ENCODE peak calls at places on chromosomes 3 and 15, in four cellular contexts. One of them, this sample, is unnamed.

GRCh38 chr3:84877092-84877491 is 81.7 kb upstream of the CADM2 start:
- DNase-seq in NCI-H1417: no peak
- DNase-seq in caudate nucleus: no peak
- DNase-seq in activated CD4-positive, alpha-beta T cell treated with anti-CD3 and anti-CD28 coated beads, Interleukin-2, amount 50 U/mL, for 1 hour: no peak
- DNase-seq in this sample: no peak

GRCh38 chr3:82030932-82031331 is 269.5 kb upstream of the GBE1 start:
- DNase-seq in NCI-H1417: no peak
- DNase-seq in caudate nucleus: no peak
- DNase-seq in activated CD4-positive, alpha-beta T cell treated with anti-CD3 and anti-CD28 coated beads, Interleukin-2, amount 50 U/mL, for 1 hour: no peak
- DNase-seq in this sample: peak

GRCh38 chr15:40470423-40471104 is at the start of gene CHST14:
- DNase-seq in NCI-H1417: peak
- DNase-seq in caudate nucleus: peak
- DNase-seq in activated CD4-positive, alpha-beta T cell treated with anti-CD3 and anti-CD28 coated beads, Interleukin-2, amount 50 U/mL, for 1 hour: peak
- DNase-seq in this sample: peak

GRCh38 chr15:62539236-62539635 is 374.2 kb upstream of the C2CD4B start:
- DNase-seq in NCI-H1417: no peak
- DNase-seq in caudate nucleus: no peak
- DNase-seq in activated CD4-positive, alpha-beta T cell treated with anti-CD3 and anti-CD28 coated beads, Interleukin-2, amount 50 U/mL, for 1 hour: no peak
- DNase-seq in this sample: no peak

GRCh38 chr15:41979493-41980266 is 7.3 kb upstream of the EHD4 start:
- DNase-seq in NCI-H1417: no peak
- DNase-seq in caudate nucleus: no peak
- DNase-seq in activated CD4-positive, alpha-beta T cell treated with anti-CD3 and anti-CD28 coated beads, Interleukin-2, amount 50 U/mL, for 1 hour: no peak
- DNase-seq in this sample: no peak

GRCh38 chr3:34268032-34268760 is 469.8 kb downstream of the PDCD6IP start:
- DNase-seq in NCI-H1417: no peak
- DNase-seq in caudate nucleus: no peak
- DNase-seq in activated CD4-positive, alpha-beta T cell treated with anti-CD3 and anti-CD28 coated beads, Interleukin-2, amount 50 U/mL, for 1 hour: no peak
- DNase-seq in this sample: peak

GRCh38 chr3:50445919-50446318 is 57.5 kb downstream of the CACNA2D2 start:
- DNase-seq in NCI-H1417: peak
- DNase-seq in caudate nucleus: no peak
- DNase-seq in activated CD4-positive, alpha-beta T cell treated with anti-CD3 and anti-CD28 coated beads, Interleukin-2, amount 50 U/mL, for 1 hour: no peak
- DNase-seq in this sample: no peak

GRCh38 chr3:68878322-68878721 is 54.0 kb downstream of the TAFA4 start:
- DNase-seq in NCI-H1417: peak
- DNase-seq in caudate nucleus: no peak
- DNase-seq in activated CD4-positive, alpha-beta T cell treated with anti-CD3 and anti-CD28 coated beads, Interleukin-2, amount 50 U/mL, for 1 hour: no peak
- DNase-seq in this sample: peak

GRCh38 chr3:126304704-126305103 is 52.5 kb downstream of the KLF15 start:
- DNase-seq in NCI-H1417: no peak
- DNase-seq in caudate nucleus: no peak
- DNase-seq in activated CD4-positive, alpha-beta T cell treated with anti-CD3 and anti-CD28 coated beads, Interleukin-2, amount 50 U/mL, for 1 hour: no peak
- DNase-seq in this sample: no peak

GRCh38 chr3:172103724-172104123 is 64.3 kb downstream of the FNDC3B start:
- DNase-seq in NCI-H1417: no peak
- DNase-seq in caudate nucleus: no peak
- DNase-seq in activated CD4-positive, alpha-beta T cell treated with anti-CD3 and anti-CD28 coated beads, Interleukin-2, amount 50 U/mL, for 1 hour: no peak
- DNase-seq in this sample: peak

GRCh38 chr3:196192036-196193001 is 18.9 kb downstream of the ZDHHC19 start:
- DNase-seq in NCI-H1417: no peak
- DNase-seq in caudate nucleus: peak
- DNase-seq in activated CD4-positive, alpha-beta T cell treated with anti-CD3 and anti-CD28 coated beads, Interleukin-2, amount 50 U/mL, for 1 hour: peak
- DNase-seq in this sample: no peak

GRCh38 chr15:51281368-51281967 is 56.9 kb downstream of the CYP19A1 start:
- DNase-seq in NCI-H1417: no peak
- DNase-seq in caudate nucleus: peak
- DNase-seq in activated CD4-positive, alpha-beta T cell treated with anti-CD3 and anti-CD28 coated beads, Interleukin-2, amount 50 U/mL, for 1 hour: no peak
- DNase-seq in this sample: peak

GRCh38 chr3:196335469-196335868 is 2.7 kb downstream of the TM4SF19 start:
- DNase-seq in NCI-H1417: no peak
- DNase-seq in caudate nucleus: no peak
- DNase-seq in activated CD4-positive, alpha-beta T cell treated with anti-CD3 and anti-CD28 coated beads, Interleukin-2, amount 50 U/mL, for 1 hour: no peak
- DNase-seq in this sample: no peak

GRCh38 chr3:181326637-181327223 is 337.2 kb upstream of the DNAJC19 start:
- DNase-seq in NCI-H1417: peak
- DNase-seq in caudate nucleus: no peak
- DNase-seq in activated CD4-positive, alpha-beta T cell treated with anti-CD3 and anti-CD28 coated beads, Interleukin-2, amount 50 U/mL, for 1 hour: no peak
- DNase-seq in this sample: peak

GRCh38 chr3:109384164-109384563 is 46.8 kb upstream of the DPPA4 start:
- DNase-seq in NCI-H1417: no peak
- DNase-seq in caudate nucleus: no peak
- DNase-seq in activated CD4-positive, alpha-beta T cell treated with anti-CD3 and anti-CD28 coated beads, Interleukin-2, amount 50 U/mL, for 1 hour: no peak
- DNase-seq in this sample: no peak

GRCh38 chr15:85897207-85897817 is 102.6 kb upstream of the KLHL25 start:
- DNase-seq in NCI-H1417: peak
- DNase-seq in caudate nucleus: no peak
- DNase-seq in activated CD4-positive, alpha-beta T cell treated with anti-CD3 and anti-CD28 coated beads, Interleukin-2, amount 50 U/mL, for 1 hour: no peak
- DNase-seq in this sample: peak

GRCh38 chr3:94028093-94028837 is at the start of gene STX19:
- DNase-seq in NCI-H1417: peak
- DNase-seq in caudate nucleus: no peak
- DNase-seq in activated CD4-positive, alpha-beta T cell treated with anti-CD3 and anti-CD28 coated beads, Interleukin-2, amount 50 U/mL, for 1 hour: no peak
- DNase-seq in this sample: no peak

GRCh38 chr3:17384567-17385296 is 357.7 kb downstream of the TBC1D5 start:
- DNase-seq in NCI-H1417: no peak
- DNase-seq in caudate nucleus: no peak
- DNase-seq in activated CD4-positive, alpha-beta T cell treated with anti-CD3 and anti-CD28 coated beads, Interleukin-2, amount 50 U/mL, for 1 hour: no peak
- DNase-seq in this sample: peak

GRCh38 chr3:184993394-184993793 is 159.5 kb downstream of the C3orf70 start:
- DNase-seq in NCI-H1417: no peak
- DNase-seq in caudate nucleus: no peak
- DNase-seq in activated CD4-positive, alpha-beta T cell treated with anti-CD3 and anti-CD28 coated beads, Interleukin-2, amount 50 U/mL, for 1 hour: no peak
- DNase-seq in this sample: no peak

GRCh38 chr3:12983326-12983725 is 89.9 kb downstream of the IQSEC1 start:
- DNase-seq in NCI-H1417: no peak
- DNase-seq in caudate nucleus: no peak
- DNase-seq in activated CD4-positive, alpha-beta T cell treated with anti-CD3 and anti-CD28 coated beads, Interleukin-2, amount 50 U/mL, for 1 hour: no peak
- DNase-seq in this sample: no peak

GRCh38 chr3:9183811-9184463 is 65.5 kb downstream of the SRGAP3 start:
- DNase-seq in NCI-H1417: no peak
- DNase-seq in caudate nucleus: no peak
- DNase-seq in activated CD4-positive, alpha-beta T cell treated with anti-CD3 and anti-CD28 coated beads, Interleukin-2, amount 50 U/mL, for 1 hour: no peak
- DNase-seq in this sample: peak

GRCh38 chr3:122357828-122358617 is 25.0 kb downstream of the MIX23 start:
- DNase-seq in NCI-H1417: peak
- DNase-seq in caudate nucleus: no peak
- DNase-seq in activated CD4-positive, alpha-beta T cell treated with anti-CD3 and anti-CD28 coated beads, Interleukin-2, amount 50 U/mL, for 1 hour: no peak
- DNase-seq in this sample: no peak

GRCh38 chr15:73081321-73081958 is 29.2 kb downstream of the NEO1 start:
- DNase-seq in NCI-H1417: peak
- DNase-seq in caudate nucleus: no peak
- DNase-seq in activated CD4-positive, alpha-beta T cell treated with anti-CD3 and anti-CD28 coated beads, Interleukin-2, amount 50 U/mL, for 1 hour: no peak
- DNase-seq in this sample: peak

GRCh38 chr15:50906954-50907865 is 1.3 kb upstream of the AP4E1 start:
- DNase-seq in NCI-H1417: no peak
- DNase-seq in caudate nucleus: no peak
- DNase-seq in activated CD4-positive, alpha-beta T cell treated with anti-CD3 and anti-CD28 coated beads, Interleukin-2, amount 50 U/mL, for 1 hour: peak
- DNase-seq in this sample: no peak

GRCh38 chr3:189710620-189711388 is 79.6 kb downstream of the TP63 start:
- DNase-seq in NCI-H1417: no peak
- DNase-seq in caudate nucleus: no peak
- DNase-seq in activated CD4-positive, alpha-beta T cell treated with anti-CD3 and anti-CD28 coated beads, Interleukin-2, amount 50 U/mL, for 1 hour: no peak
- DNase-seq in this sample: peak

GRCh38 chr15:67185621-67186225 is 68.7 kb downstream of the AAGAB start:
- DNase-seq in NCI-H1417: no peak
- DNase-seq in caudate nucleus: no peak
- DNase-seq in activated CD4-positive, alpha-beta T cell treated with anti-CD3 and anti-CD28 coated beads, Interleukin-2, amount 50 U/mL, for 1 hour: no peak
- DNase-seq in this sample: peak

GRCh38 chr3:5188419-5189405 is 1.2 kb downstream of the EDEM1 start:
- DNase-seq in NCI-H1417: peak
- DNase-seq in caudate nucleus: no peak
- DNase-seq in activated CD4-positive, alpha-beta T cell treated with anti-CD3 and anti-CD28 coated beads, Interleukin-2, amount 50 U/mL, for 1 hour: peak
- DNase-seq in this sample: peak